ENCODE peak calls at places on chromosomes 13 and 19, in seven cellular contexts. K, N, T, M, P, I and L are unnamed samples.

GRCh38 chr19:19591133-19591825 is 27.2 kb downstream of the PBX4 start:
- DNase-seq in M (no peak), T (peak; percentile 73), I (no peak), P (peak; percentile 77), N (no peak), K (peak; percentile 60), L (no peak)

GRCh38 chr13:37473035-37473434 is 125.5 kb downstream of the POSTN start:
- DNase-seq in T (peak; percentile 38), N (no peak), P (no peak), M (no peak), K (no peak), I (no peak), L (no peak)

GRCh38 chr13:64075543-64076271 is 2660.1 kb upstream of the PCDH20 start:
- DNase-seq in I (no peak), P (no peak), T (no peak), M (no peak), K (no peak), N (peak; percentile 83), L (no peak)

GRCh38 chr13:39631307-39631706 is 24.2 kb upstream of the COG6 start:
- DNase-seq in M (no peak), K (no peak), I (no peak), T (no peak), N (no peak), P (no peak), L (no peak)

GRCh38 chr19:4851551-4852290 is 15.7 kb downstream of the PLIN3 start:
- DNase-seq in P (peak; percentile 78), K (peak; percentile 72), N (peak; percentile 8), T (peak; percentile 97), M (peak; percentile 68), I (peak; percentile 76), L (peak; percentile 90)

GRCh38 chr19:38715540-38715939 is 28.7 kb downstream of the CAPN12 start:
- DNase-seq in P (no peak), K (no peak), N (no peak), I (peak; percentile 81), T (no peak), M (no peak), L (no peak)

GRCh38 chr19:33114302-33114701 is 17.6 kb upstream of the WDR88 start:
- DNase-seq in M (no peak), P (no peak), N (no peak), I (no peak), T (no peak), K (no peak), L (no peak)

GRCh38 chr19:4914736-4915501 is 5.6 kb downstream of the UHRF1 start:
- DNase-seq in T (no peak), K (peak; percentile 41), M (no peak), N (no peak), I (no peak), P (peak; percentile 79), L (no peak)

GRCh38 chr13:35720690-35721554 is 244.4 kb upstream of the MAB21L1 start:
- DNase-seq in N (peak; percentile 28), T (peak; percentile 92), I (peak; percentile 58), P (peak; percentile 58), M (peak; percentile 39), K (peak; percentile 51), L (peak; percentile 87)

GRCh38 chr13:107881362-107881761 is 334.0 kb downstream of the LIG4 start:
- DNase-seq in K (no peak), M (no peak), P (no peak), T (no peak), N (no peak), I (no peak), L (no peak)

GRCh38 chr19:50478901-50479715 is 2.5 kb upstream of the GARIN5A start:
- DNase-seq in P (peak; percentile 55), I (peak; percentile 35), M (no peak), K (no peak), N (peak; percentile 37), T (peak; percentile 91), L (no peak)

GRCh38 chr19:58550362-58551122 is 4.4 kb downstream of the CHMP2A start:
- DNase-seq in T (no peak), N (no peak), P (no peak), I (no peak), K (no peak), M (no peak), L (no peak)

GRCh38 chr13:77235456-77236022 is 91.4 kb downstream of the MYCBP2 start:
- DNase-seq in P (no peak), N (no peak), I (no peak), T (no peak), M (no peak), K (no peak), L (no peak)

GRCh38 chr13:109840201-109840892 is 54.0 kb upstream of the IRS2 start:
- DNase-seq in I (no peak), T (no peak), N (no peak), K (no peak), M (no peak), P (peak; percentile 46), L (no peak)

GRCh38 chr13:100039740-100040139 is 49.2 kb upstream of the PCCA start:
- DNase-seq in P (no peak), N (no peak), T (no peak), K (no peak), I (no peak), M (no peak), L (no peak)